ENCODE peak calls at places on chromosomes 2 and 18, in ten cellular contexts. C is colonic mucosa, S is AG10803, K is astrocyte of the spinal cord, T is psoas muscle, J is HFFc6, L is GM12878, A is B cell, V is cardiac muscle cell, N is RWPE1. O is an unnamed sample.

GRCh38 chr2:33412920-33413319 is 63.5 kb upstream of the RASGRP3 start:
- DNase-seq in T (no peak), A (no peak), C (no peak), V (peak; percentile 38), L (no peak), K (peak; percentile 77), S (peak; percentile 59), J (peak; percentile 60), N (peak; percentile 22), O (peak; percentile 22)

GRCh38 chr2:117087565-117088291 is 726.8 kb upstream of the DDX18 start:
- DNase-seq in A (no peak), V (no peak), C (no peak), K (no peak), J (no peak), S (no peak), T (no peak), N (no peak), L (no peak), O (no peak)

GRCh38 chr18:50944245-50944917 is 23.5 kb upstream of the ELAC1 start:
- DNase-seq in L (no peak), A (no peak), N (no peak), J (no peak), K (no peak), S (peak; percentile 11), V (no peak), T (no peak), C (no peak), O (no peak)

GRCh38 chr2:235262750-235263149 is 231.1 kb upstream of the AGAP1 start:
- DNase-seq in A (no peak), K (peak; percentile 23), S (no peak), C (no peak), N (no peak), V (no peak), T (no peak), L (no peak), J (no peak), O (no peak)

GRCh38 chr2:240584486-240585031 is 2.0 kb upstream of the CAPN10 start:
- DNase-seq in N (no peak), K (no peak), C (no peak), T (peak; percentile 19), S (peak; percentile 55), A (peak; percentile 27), V (no peak), L (peak; percentile 100), J (no peak), O (no peak)

GRCh38 chr2:6877402-6878305 is at the start of gene RSAD2:
- DNase-seq in K (peak; percentile 73), S (peak; percentile 27), J (no peak), N (peak; percentile 64), C (peak; percentile 33), T (no peak), V (no peak), L (peak; percentile 15), A (peak; percentile 38), O (peak; percentile 52)

GRCh38 chr2:211611061-211611518 is 927.5 kb downstream of the ERBB4 start:
- DNase-seq in N (no peak), A (no peak), J (no peak), V (no peak), L (no peak), S (no peak), C (no peak), K (no peak), T (no peak), O (no peak)

GRCh38 chr2:208192611-208193248 is 2.9 kb upstream of the C2orf80 start:
- DNase-seq in C (no peak), J (no peak), S (no peak), V (no peak), N (peak; percentile 12), K (no peak), L (no peak), T (no peak), A (no peak), O (peak; percentile 74)

GRCh38 chr2:212330263-212330662 is 208.3 kb downstream of the ERBB4 start:
- DNase-seq in L (no peak), A (no peak), N (no peak), K (no peak), C (no peak), V (no peak), T (no peak), S (no peak), J (no peak), O (no peak)

GRCh38 chr18:2040279-2040678 is 531.0 kb downstream of the METTL4 start:
- DNase-seq in A (no peak), V (no peak), K (no peak), L (no peak), J (no peak), S (no peak), T (no peak), N (no peak), C (no peak), O (no peak)

GRCh38 chr2:32135409-32135808 is 30.3 kb upstream of the SLC30A6 start:
- DNase-seq in A (no peak), J (peak; percentile 82), T (no peak), C (peak; percentile 21), L (no peak), K (peak; percentile 82), N (peak; percentile 90), S (peak; percentile 78), V (peak; percentile 0), O (peak; percentile 63)

GRCh38 chr18:79326413-79327198 is 69.1 kb upstream of the NFATC1 start:
- DNase-seq in N (no peak), K (peak; percentile 52), V (no peak), J (no peak), C (no peak), T (no peak), A (no peak), L (no peak), S (no peak), O (no peak)

GRCh38 chr2:44748-45341 is 1.5 kb downstream of the FAM110C start:
- DNase-seq in N (peak; percentile 39), A (no peak), K (no peak), S (no peak), V (no peak), J (no peak), C (peak; percentile 78), T (no peak), L (no peak), O (peak; percentile 64)

GRCh38 chr2:150473767-150474166 is 13.7 kb downstream of the RND3 start:
- DNase-seq in N (no peak), S (no peak), T (no peak), K (no peak), C (no peak), L (no peak), J (no peak), V (no peak), A (no peak), O (no peak)

GRCh38 chr18:24825397-24825796 is 365.0 kb downstream of the HRH4 start:
- DNase-seq in C (no peak), K (no peak), N (no peak), S (no peak), T (no peak), J (no peak), A (no peak), L (no peak), V (no peak), O (no peak)

GRCh38 chr18:24831091-24831490 is 370.7 kb downstream of the HRH4 start:
- DNase-seq in J (no peak), L (no peak), N (no peak), T (no peak), A (no peak), K (no peak), V (no peak), C (no peak), S (no peak), O (no peak)

GRCh38 chr18:24831871-24832665 is 371.6 kb downstream of the HRH4 start:
- DNase-seq in K (no peak), C (no peak), T (no peak), J (no peak), N (no peak), V (peak; percentile 83), L (no peak), S (no peak), A (no peak), O (no peak)

GRCh38 chr18:24826605-24827004 is 366.2 kb downstream of the HRH4 start:
- DNase-seq in T (no peak), A (no peak), L (no peak), V (no peak), N (no peak), J (no peak), S (no peak), K (no peak), C (no peak), O (no peak)

DNA sequence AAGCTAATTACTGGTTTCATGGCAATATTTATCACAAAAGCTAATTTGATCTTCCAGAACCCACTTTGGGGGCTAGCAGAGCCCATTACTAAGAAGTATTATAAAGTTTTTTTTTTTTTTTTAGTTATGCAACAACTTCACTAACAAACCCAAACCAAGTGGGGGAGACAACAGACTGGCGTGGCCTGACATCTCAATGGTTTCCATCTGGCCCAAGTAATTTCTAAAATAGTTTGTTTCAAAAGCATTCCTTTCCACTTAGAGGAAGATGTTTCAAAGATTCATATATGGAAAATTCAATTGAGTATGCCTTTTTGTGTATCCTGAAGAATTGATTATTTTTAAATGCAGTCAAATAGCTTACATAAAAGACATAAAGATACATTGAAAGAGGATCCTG is 367.1 kb downstream of the HRH4 start:
- DNase-seq in T (no peak), K (no peak), N (no peak), C (no peak), V (no peak), L (no peak), A (no peak), J (no peak), S (peak; percentile 55), O (no peak)
- TF ChIP-seq CTCF in T (no peak), K (no peak), N (no peak), C (no peak), V (no peak), L (no peak), A (no peak), J (no peak), S (peak; percentile 24), O (no peak)

GRCh38 chr18:31977270-31977872 is 34.4 kb upstream of the TRAPPC8 start:
- DNase-seq in T (no peak), V (peak; percentile 53), J (peak; percentile 38), A (no peak), K (peak; percentile 52), S (peak; percentile 60), C (peak; percentile 33), L (no peak), N (no peak), O (peak; percentile 43)
- TF ChIP-seq CTCF in T (peak; percentile 73), V (peak; percentile 61), J (peak; percentile 82), A (peak; percentile 76), K (peak; percentile 64), S (peak; percentile 75), C (peak; percentile 52), L (peak; percentile 50), N (peak; percentile 69), O (peak; percentile 65)

DNA sequence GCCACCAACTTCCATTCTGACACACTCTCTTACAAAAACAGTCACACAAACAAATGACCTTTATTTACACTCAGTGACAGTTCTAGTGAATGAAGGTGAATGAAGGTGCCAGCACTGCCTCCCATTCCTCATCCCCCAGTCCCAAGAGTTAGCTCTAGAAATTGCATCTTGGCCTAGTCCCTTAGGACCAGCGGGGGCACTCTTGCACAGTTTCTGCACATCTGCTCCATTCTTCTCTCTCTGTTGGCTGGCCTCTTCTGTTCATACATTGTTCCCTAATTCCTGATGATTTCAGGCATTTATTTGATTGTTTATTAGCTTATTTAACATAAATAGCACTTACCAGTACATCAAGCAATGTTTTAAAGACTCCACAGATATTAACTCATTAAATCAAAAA is 30.9 kb downstream of the GAREM1 start:
- DNase-seq in V (no peak), J (no peak), L (no peak), N (no peak), C (peak; percentile 20), A (no peak), K (no peak), T (no peak), S (no peak), O (peak; percentile 30)
- TF ChIP-seq CTCF in V (peak; percentile 34), J (no peak), L (no peak), N (peak; percentile 14), C (no peak), A (no peak), K (peak; percentile 44), T (no peak), S (peak; percentile 25), O (peak; percentile 28)

GRCh38 chr2:10136187-10136934 is 13.8 kb downstream of the RRM2 start:
- DNase-seq in T (no peak), K (no peak), V (no peak), J (no peak), C (no peak), A (no peak), S (no peak), N (no peak), L (no peak), O (peak; percentile 27)
- TF ChIP-seq CTCF in T (no peak), K (no peak), V (no peak), J (no peak), C (no peak), A (no peak), S (no peak), N (no peak), L (no peak), O (no peak)

O was measured in Calu3.